ENCODE peak calls at places on chromosomes 12 and 14, in eight cellular contexts. One of them, this sample, is unnamed.
A peak's percentile ranks its signal among the peaks of the same experiment; 100 is the strongest.

GRCh38 chr14:105347587-105347968 is 33.0 kb downstream of the PACS2 start:
- DNase-seq in mucosa of descending colon: no peak
- DNase-seq in foreskin keratinocyte: no peak
- DNase-seq in endodermal cell: no peak
- DNase-seq in omental fat pad: no peak
- DNase-seq in GM12865: no peak
- DNase-seq in cardiac fibroblast: no peak
- DNase-seq in natural killer cell: no peak
- DNase-seq in this sample: no peak

GRCh38 chr14:99573000-99573330 is 31.0 kb downstream of the CCDC85C start:
- DNase-seq in mucosa of descending colon: no peak
- DNase-seq in foreskin keratinocyte: no peak
- DNase-seq in endodermal cell: no peak
- DNase-seq in omental fat pad: no peak
- DNase-seq in GM12865: peak; percentile 30
- DNase-seq in cardiac fibroblast: no peak
- DNase-seq in natural killer cell: no peak
- DNase-seq in this sample: no peak

GRCh38 chr12:85947286-85947685 is 73.2 kb downstream of the NTS start:
- DNase-seq in mucosa of descending colon: no peak
- DNase-seq in foreskin keratinocyte: no peak
- DNase-seq in endodermal cell: peak; percentile 47
- DNase-seq in omental fat pad: no peak
- DNase-seq in GM12865: no peak
- DNase-seq in cardiac fibroblast: no peak
- DNase-seq in natural killer cell: no peak
- DNase-seq in this sample: no peak

GRCh38 chr14:94376108-94376975 is 12.1 kb downstream of the SERPINA1 start:
- DNase-seq in mucosa of descending colon: no peak
- DNase-seq in foreskin keratinocyte: no peak
- DNase-seq in endodermal cell: peak; percentile 36
- DNase-seq in omental fat pad: no peak
- DNase-seq in GM12865: no peak
- DNase-seq in cardiac fibroblast: no peak
- DNase-seq in natural killer cell: no peak
- DNase-seq in this sample: no peak

GRCh38 chr12:113276306-113276705 is 55.0 kb downstream of the TPCN1 start:
- DNase-seq in mucosa of descending colon: no peak
- DNase-seq in foreskin keratinocyte: no peak
- DNase-seq in endodermal cell: no peak
- DNase-seq in omental fat pad: no peak
- DNase-seq in GM12865: no peak
- DNase-seq in cardiac fibroblast: no peak
- DNase-seq in natural killer cell: no peak
- DNase-seq in this sample: no peak

GRCh38 chr12:106227641-106228319 is 20.0 kb downstream of the CKAP4 start:
- DNase-seq in mucosa of descending colon: peak; percentile 33
- DNase-seq in foreskin keratinocyte: peak; percentile 83
- DNase-seq in endodermal cell: peak; percentile 48
- DNase-seq in omental fat pad: no peak
- DNase-seq in GM12865: peak; percentile 43
- DNase-seq in cardiac fibroblast: peak; percentile 77
- DNase-seq in natural killer cell: no peak
- DNase-seq in this sample: no peak

GRCh38 chr14:92783813-92784431 is 10.2 kb upstream of the GOLGA5 start:
- DNase-seq in mucosa of descending colon: peak; percentile 86
- DNase-seq in foreskin keratinocyte: no peak
- DNase-seq in endodermal cell: no peak
- DNase-seq in omental fat pad: no peak
- DNase-seq in GM12865: peak; percentile 75
- DNase-seq in cardiac fibroblast: peak; percentile 80
- DNase-seq in natural killer cell: no peak
- DNase-seq in this sample: no peak

GRCh38 chr12:87323369-87323768 is 705.8 kb downstream of the C12orf50 start:
- DNase-seq in mucosa of descending colon: no peak
- DNase-seq in foreskin keratinocyte: no peak
- DNase-seq in endodermal cell: no peak
- DNase-seq in omental fat pad: no peak
- DNase-seq in GM12865: no peak
- DNase-seq in cardiac fibroblast: peak; percentile 72
- DNase-seq in natural killer cell: no peak
- DNase-seq in this sample: no peak

GRCh38 chr14:38016497-38016896 is 191.2 kb upstream of the SSTR1 start:
- DNase-seq in mucosa of descending colon: no peak
- DNase-seq in foreskin keratinocyte: no peak
- DNase-seq in endodermal cell: no peak
- DNase-seq in omental fat pad: no peak
- DNase-seq in GM12865: no peak
- DNase-seq in cardiac fibroblast: peak; percentile 6
- DNase-seq in natural killer cell: no peak
- DNase-seq in this sample: no peak

GRCh38 chr12:98373982-98374381 is 141.4 kb upstream of the TMPO start:
- DNase-seq in mucosa of descending colon: no peak
- DNase-seq in foreskin keratinocyte: no peak
- DNase-seq in endodermal cell: peak; percentile 57
- DNase-seq in omental fat pad: no peak
- DNase-seq in GM12865: no peak
- DNase-seq in cardiac fibroblast: peak; percentile 21
- DNase-seq in natural killer cell: no peak
- DNase-seq in this sample: no peak

GRCh38 chr12:6201775-6202292 is 1.6 kb downstream of the CD9 start:
- DNase-seq in mucosa of descending colon: no peak
- DNase-seq in foreskin keratinocyte: no peak
- DNase-seq in endodermal cell: no peak
- DNase-seq in omental fat pad: no peak
- DNase-seq in GM12865: no peak
- DNase-seq in cardiac fibroblast: no peak
- DNase-seq in natural killer cell: no peak
- DNase-seq in this sample: no peak

GRCh38 chr12:113469893-113470743 is 1.6 kb downstream of the LHX5 start:
- DNase-seq in mucosa of descending colon: no peak
- DNase-seq in foreskin keratinocyte: no peak
- DNase-seq in endodermal cell: peak; percentile 68
- DNase-seq in omental fat pad: no peak
- DNase-seq in GM12865: no peak
- DNase-seq in cardiac fibroblast: no peak
- DNase-seq in natural killer cell: no peak
- DNase-seq in this sample: no peak

GRCh38 chr14:47710581-47710980 is 35.2 kb upstream of the MDGA2 start:
- DNase-seq in mucosa of descending colon: no peak
- DNase-seq in foreskin keratinocyte: no peak
- DNase-seq in endodermal cell: no peak
- DNase-seq in omental fat pad: no peak
- DNase-seq in GM12865: no peak
- DNase-seq in cardiac fibroblast: no peak
- DNase-seq in natural killer cell: no peak
- DNase-seq in this sample: no peak

GRCh38 chr14:93970967-93971634 is 5.3 kb downstream of the ASB2 start:
- DNase-seq in mucosa of descending colon: peak; percentile 57
- DNase-seq in foreskin keratinocyte: no peak
- DNase-seq in endodermal cell: no peak
- DNase-seq in omental fat pad: no peak
- DNase-seq in GM12865: peak; percentile 88
- DNase-seq in cardiac fibroblast: no peak
- DNase-seq in natural killer cell: peak; percentile 51
- DNase-seq in this sample: peak; percentile 80

GRCh38 chr12:106342397-106343212 is 14.9 kb upstream of the POLR3B start:
- DNase-seq in mucosa of descending colon: peak; percentile 70
- DNase-seq in foreskin keratinocyte: peak; percentile 27
- DNase-seq in endodermal cell: no peak
- DNase-seq in omental fat pad: no peak
- DNase-seq in GM12865: no peak
- DNase-seq in cardiac fibroblast: peak; percentile 81
- DNase-seq in natural killer cell: no peak
- DNase-seq in this sample: no peak

GRCh38 chr12:62600038-62600437 is 133.4 kb downstream of the MON2 start:
- DNase-seq in mucosa of descending colon: no peak
- DNase-seq in foreskin keratinocyte: no peak
- DNase-seq in endodermal cell: no peak
- DNase-seq in omental fat pad: no peak
- DNase-seq in GM12865: no peak
- DNase-seq in cardiac fibroblast: peak; percentile 36
- DNase-seq in natural killer cell: no peak
- DNase-seq in this sample: no peak
- TF ChIP-seq CTCF in mucosa of descending colon: no peak
- TF ChIP-seq CTCF in foreskin keratinocyte: peak; percentile 38
- TF ChIP-seq CTCF in endodermal cell: peak; percentile 74
- TF ChIP-seq CTCF in omental fat pad: no peak
- TF ChIP-seq CTCF in GM12865: no peak
- TF ChIP-seq CTCF in cardiac fibroblast: peak; percentile 29
- TF ChIP-seq CTCF in natural killer cell: no peak
- TF ChIP-seq CTCF in this sample: peak; percentile 34

DNA sequence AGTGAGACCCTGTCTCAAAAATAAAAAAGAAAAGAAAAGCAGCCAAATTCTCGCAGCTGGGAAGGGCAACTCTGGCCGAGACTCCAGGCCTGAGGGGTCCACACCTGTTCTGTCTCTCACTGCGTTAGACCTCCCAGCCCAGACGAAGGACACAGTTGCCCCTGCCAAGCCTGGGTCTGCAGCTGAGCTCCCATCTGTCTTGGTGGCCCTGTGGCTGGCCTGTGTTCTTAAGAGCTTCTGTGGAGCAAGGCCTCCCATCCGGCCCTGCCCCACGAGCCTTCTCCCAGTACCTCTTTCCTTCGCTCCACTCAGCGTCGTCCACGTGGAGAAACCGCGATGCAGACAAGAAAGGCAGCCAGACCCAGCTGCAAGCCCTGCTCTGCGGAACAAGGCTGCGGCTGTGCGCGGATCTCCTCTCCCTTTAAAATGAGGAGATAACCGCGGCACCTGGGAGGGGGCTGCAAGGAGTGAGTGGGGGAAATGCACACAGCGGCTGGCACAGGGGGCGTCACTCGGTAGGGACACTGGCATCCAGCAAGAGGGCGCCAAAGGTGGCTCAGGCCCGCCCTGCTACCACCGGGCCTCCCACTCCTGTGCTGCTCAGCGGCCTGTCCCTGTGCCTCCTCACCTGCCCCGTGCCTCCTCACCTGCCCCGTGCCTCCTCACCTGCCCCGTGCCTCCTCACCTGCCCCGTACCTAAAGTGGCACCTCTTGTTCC is 42.4 kb downstream of the LRRC74A start:
- DNase-seq in mucosa of descending colon: no peak
- DNase-seq in foreskin keratinocyte: no peak
- DNase-seq in endodermal cell: no peak
- DNase-seq in omental fat pad: no peak
- DNase-seq in GM12865: no peak
- DNase-seq in cardiac fibroblast: no peak
- DNase-seq in natural killer cell: no peak
- DNase-seq in this sample: no peak
- TF ChIP-seq CTCF in mucosa of descending colon: no peak
- TF ChIP-seq CTCF in foreskin keratinocyte: no peak
- TF ChIP-seq CTCF in endodermal cell: peak; percentile 14
- TF ChIP-seq CTCF in omental fat pad: no peak
- TF ChIP-seq CTCF in GM12865: no peak
- TF ChIP-seq CTCF in cardiac fibroblast: no peak
- TF ChIP-seq CTCF in natural killer cell: no peak
- TF ChIP-seq CTCF in this sample: no peak

DNA sequence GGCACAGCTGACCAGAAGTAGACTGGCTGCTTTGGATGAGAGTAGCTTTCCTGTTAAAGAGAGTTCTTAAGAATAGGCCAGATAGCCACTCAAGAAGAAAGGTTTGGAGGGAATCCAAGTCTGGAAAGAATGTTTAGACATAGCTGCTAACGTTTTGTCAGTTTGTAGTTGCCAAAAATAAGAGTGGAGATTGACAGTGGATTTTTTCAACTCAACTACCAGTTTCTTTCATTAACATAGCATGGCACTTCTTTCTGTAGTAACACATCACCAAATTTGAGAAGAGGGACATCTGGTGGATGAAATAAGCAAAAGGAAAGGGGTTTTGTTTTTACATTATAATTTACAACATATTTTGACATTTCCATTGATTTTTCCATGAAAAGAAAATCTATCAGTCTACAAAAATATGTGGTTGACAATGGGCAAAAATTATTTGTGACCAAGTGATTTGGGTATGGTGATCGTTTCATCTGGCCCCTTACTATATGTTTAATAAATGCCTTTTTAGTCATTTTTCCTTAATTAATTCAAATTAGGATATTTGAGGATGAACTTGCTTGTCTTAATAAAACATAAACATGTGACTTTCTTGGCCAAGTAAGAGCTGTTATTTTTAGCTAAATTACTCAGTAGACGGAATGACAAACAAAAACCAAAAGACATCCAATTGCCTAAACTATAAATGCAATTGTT is 71.1 kb downstream of the PTPRR start:
- DNase-seq in mucosa of descending colon: no peak
- DNase-seq in foreskin keratinocyte: no peak
- DNase-seq in endodermal cell: no peak
- DNase-seq in omental fat pad: no peak
- DNase-seq in GM12865: peak; percentile 2
- DNase-seq in cardiac fibroblast: peak; percentile 79
- DNase-seq in natural killer cell: no peak
- DNase-seq in this sample: no peak
- TF ChIP-seq CTCF in mucosa of descending colon: peak; percentile 15
- TF ChIP-seq CTCF in foreskin keratinocyte: peak; percentile 74
- TF ChIP-seq CTCF in endodermal cell: peak; percentile 78
- TF ChIP-seq CTCF in omental fat pad: no peak
- TF ChIP-seq CTCF in GM12865: peak; percentile 11
- TF ChIP-seq CTCF in cardiac fibroblast: peak; percentile 54
- TF ChIP-seq CTCF in natural killer cell: no peak
- TF ChIP-seq CTCF in this sample: no peak

DNA sequence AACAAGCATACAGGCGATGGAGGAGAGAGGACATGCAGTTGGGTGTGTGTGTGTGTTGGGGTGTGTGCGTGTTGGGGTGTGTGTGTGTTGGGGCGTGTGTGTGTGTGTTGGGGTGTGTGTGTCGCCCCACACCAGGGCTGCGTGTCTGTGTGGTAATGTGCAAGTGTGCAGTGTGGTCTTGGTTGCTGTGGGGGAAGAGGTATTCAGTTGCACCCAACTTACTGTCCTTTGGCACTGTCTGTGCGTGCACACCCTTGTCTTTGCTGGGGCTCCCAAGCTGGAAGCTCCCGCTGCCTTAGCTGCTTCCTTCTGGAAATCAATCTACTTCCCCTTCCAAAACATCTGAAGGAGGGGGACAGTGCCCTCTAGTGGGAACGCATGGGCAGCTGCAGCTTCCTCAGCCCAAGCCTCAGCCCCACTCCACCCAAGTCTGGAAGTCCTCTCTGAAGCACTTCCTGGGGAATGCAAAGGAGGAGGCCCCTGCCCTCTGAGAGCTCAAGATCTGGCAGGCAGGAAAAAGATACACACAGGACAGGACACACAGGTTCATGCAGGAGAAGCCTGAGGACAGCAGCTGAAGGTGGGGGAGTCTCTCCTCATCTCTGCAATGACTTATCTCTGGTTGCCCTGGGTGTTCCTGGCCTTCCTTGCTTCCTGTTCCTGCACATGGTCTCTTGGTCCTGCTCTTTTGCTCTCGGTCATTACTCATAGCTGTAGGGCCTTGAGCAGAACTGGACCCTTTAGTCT is 13.1 kb downstream of the ASIC1 start:
- DNase-seq in mucosa of descending colon: peak; percentile 83
- DNase-seq in foreskin keratinocyte: no peak
- DNase-seq in endodermal cell: peak; percentile 96
- DNase-seq in omental fat pad: no peak
- DNase-seq in GM12865: peak; percentile 81
- DNase-seq in cardiac fibroblast: peak; percentile 90
- DNase-seq in natural killer cell: peak; percentile 51
- DNase-seq in this sample: peak; percentile 83
- TF ChIP-seq CTCF in mucosa of descending colon: peak; percentile 85
- TF ChIP-seq CTCF in foreskin keratinocyte: peak; percentile 95
- TF ChIP-seq CTCF in endodermal cell: peak; percentile 92
- TF ChIP-seq CTCF in omental fat pad: peak; percentile 64
- TF ChIP-seq CTCF in GM12865: peak; percentile 93
- TF ChIP-seq CTCF in cardiac fibroblast: peak; percentile 98
- TF ChIP-seq CTCF in natural killer cell: peak; percentile 85
- TF ChIP-seq CTCF in this sample: peak; percentile 85